ENCODE peak calls at places on chromosomes 1 and 21, in eight cellular contexts. S, H, R, T, B, O, F and P are unnamed samples.
A peak's percentile ranks its signal among the peaks of the same experiment; 100 is the strongest.

GRCh38 chr1:27868932-27869718 is 3.2 kb upstream of the THEMIS2 start:
- DNase-seq in B (peak; percentile 32), O (peak; percentile 14), T (peak; percentile 78), H (no peak), S (no peak), R (no peak), F (peak; percentile 26), P (peak; percentile 79)

GRCh38 chr21:35861656-35862055 is 198.7 kb downstream of the SETD4 start:
- DNase-seq in R (no peak), F (no peak), T (no peak), S (no peak), H (no peak), O (no peak), B (no peak), P (no peak)

GRCh38 chr1:56866656-56867055 is 12.1 kb downstream of the C8A start:
- DNase-seq in T (no peak), O (no peak), B (no peak), H (no peak), F (no peak), R (no peak), S (no peak), P (no peak)

GRCh38 chr1:48043524-48043923 is 46.3 kb upstream of the TRABD2B start:
- DNase-seq in O (no peak), R (no peak), S (peak; percentile 15), F (no peak), T (no peak), H (peak; percentile 45), B (peak; percentile 47), P (no peak)

GRCh38 chr1:68087184-68087583 is 36.8 kb upstream of the DIRAS3 start:
- DNase-seq in T (no peak), B (no peak), O (no peak), F (no peak), S (no peak), H (no peak), R (no peak), P (no peak)

GRCh38 chr1:99507906-99508732 is 137.8 kb upstream of the PALMD start:
- DNase-seq in F (peak; percentile 7), O (peak; percentile 37), H (no peak), T (no peak), B (no peak), R (no peak), S (no peak), P (no peak)

GRCh38 chr1:92701147-92701546 is 83.8 kb downstream of the EVI5 start:
- DNase-seq in O (no peak), H (peak; percentile 57), R (no peak), S (peak; percentile 12), T (no peak), F (no peak), B (no peak), P (no peak)

GRCh38 chr1:179926494-179927205 is 28.0 kb upstream of the CEP350 start:
- DNase-seq in H (no peak), O (no peak), T (no peak), R (no peak), F (no peak), S (no peak), B (no peak), P (no peak)

GRCh38 chr1:47523812-47524170 is 85.9 kb downstream of the FOXD2 start:
- DNase-seq in S (no peak), T (no peak), F (no peak), R (no peak), H (peak; percentile 93), B (no peak), O (no peak), P (no peak)

GRCh38 chr1:119731741-119732430 is 20.2 kb downstream of the PHGDH start:
- DNase-seq in O (no peak), T (no peak), B (no peak), H (no peak), F (no peak), S (no peak), R (no peak), P (no peak)

GRCh38 chr1:20640183-20640597 is 6.9 kb downstream of the PINK1 start:
- DNase-seq in F (no peak), T (peak; percentile 75), S (peak; percentile 62), B (peak; percentile 54), R (peak; percentile 72), O (no peak), H (peak; percentile 67), P (peak; percentile 39)

GRCh38 chr1:226989081-226989747 is 49.1 kb downstream of the COQ8A start:
- DNase-seq in B (no peak), T (no peak), F (no peak), S (no peak), R (no peak), H (no peak), O (no peak), P (no peak)

GRCh38 chr1:239952348-239953307 is 139.1 kb upstream of the FMN2 start:
- DNase-seq in B (peak; percentile 70), R (peak; percentile 9), O (no peak), T (no peak), H (peak; percentile 68), S (peak; percentile 48), F (no peak), P (no peak)

GRCh38 chr21:31252611-31253010 is 91.5 kb downstream of the TIAM1 start:
- DNase-seq in F (no peak), O (no peak), H (peak; percentile 54), B (no peak), S (no peak), T (no peak), R (peak; percentile 72), P (no peak)

GRCh38 chr1:117205368-117205767 is 5.4 kb downstream of the VTCN1 start:
- DNase-seq in B (no peak), O (no peak), H (no peak), S (no peak), T (no peak), F (no peak), R (no peak), P (no peak)

GRCh38 chr1:68049941-68050878 is at the start of gene DIRAS3:
- DNase-seq in S (no peak), F (no peak), B (no peak), O (peak; percentile 61), R (peak; percentile 37), H (no peak), T (no peak), P (no peak)

GRCh38 chr21:35738342-35738961 is 321.9 kb downstream of the SETD4 start:
- DNase-seq in S (no peak), O (no peak), F (peak; percentile 16), T (no peak), H (no peak), B (no peak), R (no peak), P (no peak)

GRCh38 chr1:236063919-236064673 is 794 bp downstream of the NID1 start:
- DNase-seq in T (no peak), F (peak; percentile 66), R (peak; percentile 63), O (peak; percentile 89), H (peak; percentile 56), S (peak; percentile 63), B (peak; percentile 47), P (no peak)

GRCh38 chr21:43919871-43920801 is 55.1 kb downstream of the AGPAT3 start:
- DNase-seq in O (peak; percentile 34), B (no peak), H (peak; percentile 45), S (no peak), R (no peak), F (no peak), T (no peak), P (no peak)

GRCh38 chr1:219279017-219279770 is 105.5 kb downstream of the LYPLAL1 start:
- DNase-seq in S (no peak), T (no peak), R (no peak), H (no peak), F (no peak), B (no peak), O (no peak), P (no peak)

GRCh38 chr1:193709607-193710006 is 523.2 kb upstream of the B3GALT2 start:
- DNase-seq in T (no peak), R (no peak), O (no peak), F (no peak), H (peak; percentile 37), B (no peak), S (no peak), P (no peak)

GRCh38 chr1:27889506-27889905 is 17.2 kb downstream of the THEMIS2 start:
- DNase-seq in B (no peak), O (no peak), S (no peak), F (no peak), R (no peak), H (no peak), T (no peak), P (no peak)

GRCh38 chr1:26887125-26887524 is 3.0 kb downstream of the GPN2 start:
- DNase-seq in O (no peak), S (no peak), F (no peak), R (peak; percentile 51), H (peak; percentile 46), T (peak; percentile 58), B (no peak), P (no peak)

GRCh38 chr1:183635606-183636333 is at the start of gene ARPC5:
- DNase-seq in R (peak; percentile 96), S (peak; percentile 97), O (peak; percentile 99), T (peak; percentile 95), F (peak; percentile 98), H (peak; percentile 97), B (peak; percentile 97), P (peak; percentile 94)
- H3K4me1 ChIP-seq in R (peaks cover 28% of the 10 kb centered on the region), S (peaks cover 41% of the 10 kb centered on the region), O (peaks cover 2% of the 10 kb centered on the region), T (peaks cover 32% of the 10 kb centered on the region), F (peaks cover 22% of the 10 kb centered on the region), H (no peaks in the 10 kb centered on the region), B (no peaks in the 10 kb centered on the region), P (peaks cover 30% of the 10 kb centered on the region)

DNA sequence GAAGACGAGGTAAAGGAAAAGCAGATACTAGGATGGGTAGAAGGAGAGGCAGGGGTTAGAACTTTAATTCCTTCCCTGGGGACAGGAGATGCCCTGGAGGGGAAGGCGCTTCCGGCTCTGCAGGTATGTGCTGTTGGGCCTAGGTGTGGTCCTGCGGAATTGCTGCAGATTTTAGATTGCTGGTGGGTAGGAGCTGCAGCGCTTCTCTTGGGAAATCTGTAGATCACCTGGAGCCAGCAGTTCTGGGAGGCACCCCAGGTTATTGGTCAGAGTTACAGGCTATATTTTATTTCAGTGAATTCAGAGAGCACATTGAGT is 1.1 kb downstream of the MGST3 start:
- DNase-seq in H (no peak), O (peak; percentile 26), B (peak; percentile 48), F (no peak), T (no peak), R (peak; percentile 22), S (peak; percentile 50), P (no peak)
- H3K4me1 ChIP-seq in H (peaks cover 2% of the 10 kb centered on the region), O (peaks cover 6% of the 10 kb centered on the region), B (peaks cover 7% of the 10 kb centered on the region), F (peaks cover 40% of the 10 kb centered on the region), T (peaks cover 66% of the 10 kb centered on the region), R (peaks cover 31% of the 10 kb centered on the region), S (peaks cover 24% of the 10 kb centered on the region), P (peaks cover 13% of the 10 kb centered on the region)

GRCh38 chr1:207003216-207003615 is 29.3 kb downstream of the C1orf116 start:
- DNase-seq in B (no peak), R (peak; percentile 71), O (no peak), T (no peak), S (no peak), H (peak; percentile 48), F (no peak), P (no peak)
- H3K4me1 ChIP-seq in B (no peaks in the 10 kb centered on the region), R (peaks cover 15% of the 10 kb centered on the region), O (no peaks in the 10 kb centered on the region), T (no peaks in the 10 kb centered on the region), S (peaks cover 56% of the 10 kb centered on the region), H (no peaks in the 10 kb centered on the region), F (no peaks in the 10 kb centered on the region), P (no peaks in the 10 kb centered on the region)

DNA sequence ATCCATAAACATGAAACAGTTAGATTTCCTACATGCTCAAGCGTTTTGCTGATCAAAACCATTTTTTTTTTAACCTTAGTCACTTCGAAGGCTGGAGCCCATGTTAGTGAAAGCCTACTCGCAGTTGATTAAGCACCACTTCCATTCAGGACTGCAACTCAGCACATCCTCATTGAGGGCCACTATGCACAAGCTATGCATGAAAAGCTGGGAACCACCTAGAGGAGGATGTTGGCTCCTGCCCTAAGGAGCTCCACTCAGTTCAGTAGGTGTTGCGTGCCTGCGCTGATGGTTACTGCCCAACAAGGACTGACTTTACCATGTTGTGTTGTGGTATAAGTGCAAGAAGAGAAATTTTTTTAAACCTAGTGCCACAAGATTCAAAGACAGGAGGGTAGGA is 181.4 kb upstream of the L1TD1 start:
- DNase-seq in H (peak; percentile 18), F (no peak), R (peak; percentile 21), S (no peak), B (no peak), T (no peak), O (no peak), P (no peak)
- H3K4me1 ChIP-seq in H (no peaks in the 10 kb centered on the region), F (no peaks in the 10 kb centered on the region), R (no peaks in the 10 kb centered on the region), S (no peaks in the 10 kb centered on the region), B (no peaks in the 10 kb centered on the region), T (no peaks in the 10 kb centered on the region), O (no peaks in the 10 kb centered on the region), P (no peaks in the 10 kb centered on the region)